ENCODE peak calls at places on chromosome 22, in eight cellular contexts. H is astrocyte of the spinal cord, G is mammary epithelial cell, Z is lung, Q is body of pancreas, X is pancreas, I is bronchial epithelial cell, L is left ventricle myocardium inferior. Y is an unnamed sample.

GRCh38 chr22:46116491-46116958 is 33.8 kb upstream of the PPARA start:
- DNase-seq in Z (peak), I (peak), X (peak), L (peak), H (peak), Q (peak), G (peak), Y (peak)

GRCh38 chr22:44669725-44670027 is 32.3 kb upstream of the PRR5 start:
- DNase-seq in Z (no peak), G (no peak), X (no peak), L (no peak), I (no peak), Q (no peak), H (no peak), Y (no peak)

GRCh38 chr22:25492950-25493790 is 71.3 kb upstream of the GRK3 start:
- DNase-seq in G (no peak), I (no peak), X (no peak), Q (peak), H (no peak), L (no peak), Z (no peak), Y (no peak)

GRCh38 chr22:44869196-44869595 is 116.8 kb downstream of the ARHGAP8 start:
- DNase-seq in Z (no peak), I (no peak), L (no peak), Q (no peak), G (no peak), H (no peak), X (no peak), Y (no peak)

GRCh38 chr22:23419151-23419550 is 160.9 kb downstream of the IGLL1 start:
- DNase-seq in H (no peak), L (no peak), X (no peak), I (no peak), G (no peak), Z (no peak), Q (no peak), Y (no peak)

GRCh38 chr22:47163876-47164513 is 401.5 kb downstream of the TBC1D22A start:
- DNase-seq in Q (peak), L (peak), Z (no peak), G (no peak), X (no peak), H (no peak), I (no peak), Y (no peak)

GRCh38 chr22:35152316-35152715 is 86.4 kb downstream of the ISX start:
- DNase-seq in Z (no peak), X (no peak), Q (no peak), H (no peak), I (no peak), L (no peak), G (no peak), Y (no peak)

GRCh38 chr22:29702931-29703594 is 16.7 kb upstream of the CABP7 start:
- DNase-seq in L (peak), G (no peak), Z (peak), I (no peak), H (no peak), Q (peak), X (no peak), Y (no peak)

GRCh38 chr22:20788627-20789344 is 14.9 kb downstream of the SERPIND1 start:
- DNase-seq in Z (no peak), I (no peak), G (no peak), H (no peak), Q (no peak), X (no peak), L (no peak), Y (no peak)

GRCh38 chr22:40400173-40400572 is 29.8 kb downstream of the SGSM3 start:
- DNase-seq in X (no peak), I (no peak), Z (no peak), L (no peak), H (no peak), Q (no peak), G (no peak), Y (no peak)

GRCh38 chr22:40484906-40485660 is 114.7 kb downstream of the SGSM3 start:
- DNase-seq in Q (no peak), H (no peak), Z (no peak), G (no peak), I (no peak), L (no peak), X (no peak), Y (no peak)

GRCh38 chr22:44489817-44490216 is 8.2 kb downstream of the RTL6 start:
- DNase-seq in Z (no peak), Q (no peak), L (no peak), G (no peak), X (no peak), H (no peak), I (no peak), Y (no peak)

GRCh38 chr22:40226620-40227019 is 48.9 kb downstream of the TNRC6B start:
- DNase-seq in I (no peak), Q (no peak), G (no peak), L (no peak), H (no peak), X (no peak), Z (no peak), Y (no peak)

GRCh38 chr22:46674906-46675305 is 54.7 kb downstream of the GRAMD4 start:
- DNase-seq in G (no peak), X (no peak), Q (no peak), H (no peak), I (no peak), L (no peak), Z (no peak), Y (no peak)

GRCh38 chr22:45441158-45441557 is 27.7 kb downstream of the RIBC2 start:
- DNase-seq in X (no peak), H (peak), Z (peak), I (peak), G (peak), L (peak), Q (peak), Y (peak)

GRCh38 chr22:24427500-24428164 is at the start of gene ADORA2A:
- DNase-seq in G (no peak), Z (no peak), L (no peak), X (no peak), H (no peak), Q (no peak), I (no peak), Y (peak)

GRCh38 chr22:48640890-48641771 is 1186.5 kb downstream of the BRD1 start:
- DNase-seq in G (no peak), X (peak), H (no peak), Z (no peak), L (no peak), Q (no peak), I (no peak), Y (no peak)

GRCh38 chr22:25054943-25055511 is 102.5 kb downstream of the KIAA1671 start:
- DNase-seq in L (no peak), I (peak), X (no peak), G (no peak), Q (no peak), H (no peak), Z (no peak), Y (no peak)

GRCh38 chr22:40182231-40182835 is 4.6 kb downstream of the TNRC6B start:
- DNase-seq in X (no peak), I (peak), Q (no peak), G (no peak), Z (no peak), L (no peak), H (no peak), Y (no peak)

GRCh38 chr22:32245042-32245441 is 10.1 kb downstream of the SLC5A4 start:
- DNase-seq in L (no peak), I (no peak), Z (no peak), X (no peak), H (no peak), G (no peak), Q (no peak), Y (no peak)

GRCh38 chr22:48100685-48101417 is 1338.4 kb downstream of the TBC1D22A start:
- DNase-seq in G (no peak), H (no peak), Z (no peak), I (no peak), Q (no peak), X (no peak), L (no peak), Y (no peak)

GRCh38 chr22:47380692-47381091 is 618.2 kb downstream of the TBC1D22A start:
- DNase-seq in X (no peak), Q (no peak), Z (no peak), G (no peak), I (no peak), H (no peak), L (no peak), Y (no peak)

GRCh38 chr22:31983911-31984661 is 39.8 kb downstream of the YWHAH start:
- DNase-seq in Z (no peak), X (no peak), L (no peak), I (peak), Q (no peak), H (no peak), G (no peak), Y (no peak)

GRCh38 chr22:27474112-27474571 is 327.4 kb downstream of the MN1 start:
- DNase-seq in H (peak), G (peak), Z (no peak), L (no peak), Q (no peak), I (peak), X (no peak), Y (no peak)

GRCh38 chr22:38267086-38267485 is 5.7 kb downstream of the TMEM184B start:
- DNase-seq in Z (no peak), G (no peak), X (no peak), Q (no peak), H (peak), I (no peak), L (peak), Y (no peak)

GRCh38 chr22:47474895-47475294 is 712.4 kb downstream of the TBC1D22A start:
- DNase-seq in I (no peak), H (peak), Q (no peak), L (no peak), X (no peak), Z (no peak), G (no peak), Y (no peak)

GRCh38 chr22:28247667-28248363 is 328.8 kb upstream of the PITPNB start:
- DNase-seq in L (no peak), Z (no peak), X (no peak), I (no peak), G (no peak), H (no peak), Q (no peak), Y (no peak)

GRCh38 chr22:22948651-22949611 is 61.3 kb downstream of the IGLL5 start:
- DNase-seq in X (no peak), Q (no peak), H (no peak), Z (no peak), G (no peak), L (no peak), I (no peak), Y (no peak)

GRCh38 chr22:28025333-28025732 is 106.3 kb upstream of the PITPNB start:
- DNase-seq in G (no peak), Z (no peak), L (peak), H (no peak), Q (no peak), X (no peak), I (no peak), Y (peak)

GRCh38 chr22:32127904-32128303 is 31.2 kb downstream of the C22orf42 start:
- DNase-seq in L (no peak), Z (no peak), H (no peak), X (no peak), I (no peak), G (no peak), Q (no peak), Y (no peak)

GRCh38 chr22:24744638-24745037 is 29.9 kb downstream of the PIWIL3 start:
- DNase-seq in Z (no peak), X (no peak), I (no peak), G (no peak), Q (no peak), L (no peak), H (no peak), Y (no peak)

GRCh38 chr22:23086787-23087186 is 16.5 kb downstream of the GNAZ start:
- DNase-seq in Q (no peak), L (no peak), I (no peak), G (no peak), Z (no peak), X (no peak), H (no peak), Y (no peak)

GRCh38 chr22:48745842-48746788 is 1081.6 kb downstream of the BRD1 start:
- DNase-seq in I (no peak), H (no peak), Z (peak), L (no peak), G (no peak), Q (no peak), X (no peak), Y (no peak)

GRCh38 chr22:49754674-49755590 is 72.7 kb downstream of the BRD1 start:
- DNase-seq in I (no peak), Q (no peak), G (no peak), X (peak), H (no peak), L (no peak), Z (no peak), Y (no peak)
- H3K4me3 ChIP-seq in I (no peak), Q (no peak), G (no peak), X (no peak), H (no peak), L (no peak), Z (no peak), Y (no peak)

GRCh38 chr22:30947821-30948454 is 20.6 kb downstream of the MORC2 start:
- DNase-seq in X (no peak), G (peak), I (peak), Q (no peak), H (peak), L (no peak), Z (no peak), Y (no peak)
- TF ChIP-seq CTCF in X (no peak), G (peak), I (peak), Q (peak), H (peak), L (peak), Z (peak), Y (peak)

GRCh38 chr22:43375951-43376455 is 32.8 kb upstream of the SCUBE1 start:
- DNase-seq in G (peak), X (no peak), Z (no peak), L (no peak), Q (no peak), H (no peak), I (no peak), Y (no peak)

GRCh38 chr22:43376765-43377485 is 33.8 kb upstream of the SCUBE1 start:
- DNase-seq in H (no peak), X (no peak), I (no peak), Q (peak), G (no peak), L (no peak), Z (no peak), Y (no peak)

GRCh38 chr22:43381693-43382092 is 30.1 kb upstream of the MPPED1 start:
- DNase-seq in G (no peak), I (no peak), Q (no peak), L (no peak), Z (no peak), X (no peak), H (no peak), Y (no peak)

GRCh38 chr22:43378011-43378704 is 33.7 kb upstream of the MPPED1 start:
- DNase-seq in I (no peak), Q (peak), G (no peak), H (peak), X (peak), Z (no peak), L (no peak), Y (peak)

DNA sequence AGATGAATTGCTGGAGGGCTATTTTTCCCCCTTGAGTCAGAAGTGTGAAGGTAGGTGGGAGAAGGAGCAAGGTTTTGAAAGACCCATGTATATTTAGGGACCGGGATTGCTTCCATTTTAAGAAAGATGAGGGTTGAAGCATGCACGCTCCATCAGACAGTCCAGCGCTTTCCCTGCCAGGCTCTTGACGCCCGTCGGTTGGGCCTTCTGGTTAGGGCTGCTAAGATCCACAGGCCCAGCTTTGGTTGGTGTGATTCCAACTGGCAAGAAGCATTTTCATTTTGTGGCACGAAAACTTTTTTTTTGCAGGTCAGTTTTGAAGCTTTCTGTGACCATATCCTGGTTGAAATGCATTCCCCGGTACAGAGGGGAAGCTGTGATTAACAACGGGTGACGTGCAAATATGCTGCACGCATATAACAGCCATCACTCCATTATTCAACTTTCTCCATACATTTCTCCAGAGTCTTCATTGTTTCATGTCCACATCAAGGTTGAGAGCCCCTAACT is 34.3 kb upstream of the MPPED1 start:
- DNase-seq in Z (no peak), L (no peak), H (no peak), G (no peak), I (no peak), X (no peak), Q (peak), Y (no peak)
- H3K4me3 ChIP-seq in Z (no peak), L (no peak), H (no peak), G (no peak), I (no peak), X (no peak), Q (no peak), Y (no peak)

GRCh38 chr22:19753090-19753842 is 7.3 kb upstream of the TBX1 start:
- DNase-seq in I (no peak), X (no peak), L (no peak), G (no peak), Q (no peak), Z (no peak), H (no peak), Y (no peak)
- TF ChIP-seq CTCF in I (peak), X (no peak), L (no peak), G (no peak), Q (no peak), Z (no peak), H (peak), Y (no peak)

GRCh38 chr22:16987822-16988221 is 20.2 kb downstream of the GAB4 start:
- DNase-seq in Q (no peak), L (no peak), H (no peak), I (no peak), X (no peak), Z (no peak), G (no peak), Y (no peak)
- H3K4me3 ChIP-seq in Q (no peak), L (no peak), H (no peak), I (no peak), X (no peak), Z (no peak), G (no peak), Y (no peak)

GRCh38 chr22:36998620-36999351 is 20.5 kb downstream of the TST start:
- DNase-seq in L (no peak), Q (no peak), X (no peak), I (peak), H (no peak), Z (no peak), G (peak), Y (no peak)
- TF ChIP-seq CTCF in L (no peak), Q (no peak), X (no peak), I (no peak), H (no peak), Z (no peak), G (peak), Y (no peak)

GRCh38 chr22:33575041-33575440 is 345.2 kb downstream of the LARGE1 start:
- DNase-seq in I (no peak), X (no peak), Q (no peak), Z (no peak), H (no peak), G (no peak), L (no peak), Y (no peak)
- H3K4me3 ChIP-seq in I (no peak), X (no peak), Q (no peak), Z (no peak), H (no peak), G (no peak), L (no peak), Y (no peak)

Y was measured in colonic mucosa.